ENCODE peak calls at places on chromosomes 6 and 20, in ten cellular contexts. One of them, this sample, is unnamed.

GRCh38 chr6:154733610-154734379 is 579 bp downstream of the SCAF8 start:
- DNase-seq in adrenal gland: peak
- DNase-seq in cardiac fibroblast: peak
- DNase-seq in psoas muscle: peak
- DNase-seq in breast epithelium: peak
- DNase-seq in Caco-2: peak
- DNase-seq in AG04449: peak
- DNase-seq in body of pancreas: peak
- DNase-seq in CD8-positive, alpha-beta memory T cell: peak
- DNase-seq in BJ: peak
- DNase-seq in this sample: peak

GRCh38 chr6:56938634-56939294 is 16.1 kb upstream of the BEND6 start:
- DNase-seq in BJ: peak
- DNase-seq in AG04449: peak
- DNase-seq in psoas muscle: no peak
- DNase-seq in Caco-2: no peak
- DNase-seq in adrenal gland: peak
- DNase-seq in breast epithelium: no peak
- DNase-seq in body of pancreas: no peak
- DNase-seq in cardiac fibroblast: peak
- DNase-seq in CD8-positive, alpha-beta memory T cell: no peak
- DNase-seq in this sample: no peak

GRCh38 chr6:37137201-37137880 is 32.6 kb upstream of the PIM1 start:
- DNase-seq in adrenal gland: no peak
- DNase-seq in cardiac fibroblast: peak
- DNase-seq in AG04449: peak
- DNase-seq in Caco-2: peak
- DNase-seq in BJ: peak
- DNase-seq in body of pancreas: no peak
- DNase-seq in psoas muscle: no peak
- DNase-seq in breast epithelium: no peak
- DNase-seq in CD8-positive, alpha-beta memory T cell: peak
- DNase-seq in this sample: no peak

GRCh38 chr6:82801083-82801482 is 264.6 kb downstream of the UBE3D start:
- DNase-seq in breast epithelium: no peak
- DNase-seq in body of pancreas: no peak
- DNase-seq in CD8-positive, alpha-beta memory T cell: no peak
- DNase-seq in psoas muscle: no peak
- DNase-seq in Caco-2: no peak
- DNase-seq in BJ: no peak
- DNase-seq in AG04449: no peak
- DNase-seq in cardiac fibroblast: no peak
- DNase-seq in adrenal gland: no peak
- DNase-seq in this sample: no peak

GRCh38 chr20:4120921-4121321 is 105.6 kb upstream of the RNF24 start:
- DNase-seq in Caco-2: no peak
- DNase-seq in body of pancreas: no peak
- DNase-seq in cardiac fibroblast: peak
- DNase-seq in breast epithelium: no peak
- DNase-seq in BJ: no peak
- DNase-seq in AG04449: no peak
- DNase-seq in CD8-positive, alpha-beta memory T cell: no peak
- DNase-seq in psoas muscle: no peak
- DNase-seq in adrenal gland: no peak
- DNase-seq in this sample: no peak

GRCh38 chr6:6524951-6525350 is 63.6 kb upstream of the LY86 start:
- DNase-seq in psoas muscle: no peak
- DNase-seq in body of pancreas: no peak
- DNase-seq in cardiac fibroblast: no peak
- DNase-seq in BJ: no peak
- DNase-seq in adrenal gland: no peak
- DNase-seq in AG04449: no peak
- DNase-seq in breast epithelium: no peak
- DNase-seq in CD8-positive, alpha-beta memory T cell: no peak
- DNase-seq in Caco-2: no peak
- DNase-seq in this sample: no peak

GRCh38 chr6:165674155-165675029 is 11.4 kb upstream of the PDE10A start:
- DNase-seq in cardiac fibroblast: no peak
- DNase-seq in CD8-positive, alpha-beta memory T cell: no peak
- DNase-seq in BJ: no peak
- DNase-seq in adrenal gland: no peak
- DNase-seq in psoas muscle: no peak
- DNase-seq in Caco-2: no peak
- DNase-seq in body of pancreas: no peak
- DNase-seq in breast epithelium: no peak
- DNase-seq in AG04449: no peak
- DNase-seq in this sample: no peak

GRCh38 chr6:39416728-39417127 is 94.2 kb upstream of the KCNK16 start:
- DNase-seq in breast epithelium: no peak
- DNase-seq in body of pancreas: no peak
- DNase-seq in Caco-2: peak
- DNase-seq in BJ: peak
- DNase-seq in psoas muscle: no peak
- DNase-seq in cardiac fibroblast: peak
- DNase-seq in AG04449: peak
- DNase-seq in adrenal gland: peak
- DNase-seq in CD8-positive, alpha-beta memory T cell: no peak
- DNase-seq in this sample: no peak

GRCh38 chr6:97885230-97885772 is 602.3 kb upstream of the MMS22L start:
- DNase-seq in BJ: no peak
- DNase-seq in psoas muscle: no peak
- DNase-seq in breast epithelium: no peak
- DNase-seq in adrenal gland: no peak
- DNase-seq in body of pancreas: no peak
- DNase-seq in AG04449: no peak
- DNase-seq in CD8-positive, alpha-beta memory T cell: no peak
- DNase-seq in Caco-2: no peak
- DNase-seq in cardiac fibroblast: no peak
- DNase-seq in this sample: no peak

GRCh38 chr20:62549499-62550086 is 73.8 kb upstream of the GATA5 start:
- DNase-seq in breast epithelium: no peak
- DNase-seq in CD8-positive, alpha-beta memory T cell: no peak
- DNase-seq in Caco-2: no peak
- DNase-seq in adrenal gland: no peak
- DNase-seq in body of pancreas: no peak
- DNase-seq in BJ: no peak
- DNase-seq in psoas muscle: peak
- DNase-seq in cardiac fibroblast: no peak
- DNase-seq in AG04449: no peak
- DNase-seq in this sample: no peak

GRCh38 chr20:38881806-38882440 is 44.3 kb upstream of the FAM83D start:
- DNase-seq in body of pancreas: no peak
- DNase-seq in Caco-2: no peak
- DNase-seq in adrenal gland: no peak
- DNase-seq in cardiac fibroblast: no peak
- DNase-seq in psoas muscle: no peak
- DNase-seq in BJ: no peak
- DNase-seq in CD8-positive, alpha-beta memory T cell: no peak
- DNase-seq in breast epithelium: no peak
- DNase-seq in AG04449: no peak
- DNase-seq in this sample: no peak

GRCh38 chr6:137870744-137871247 is 3.7 kb downstream of the TNFAIP3 start:
- DNase-seq in CD8-positive, alpha-beta memory T cell: peak
- DNase-seq in AG04449: no peak
- DNase-seq in breast epithelium: no peak
- DNase-seq in adrenal gland: no peak
- DNase-seq in BJ: no peak
- DNase-seq in cardiac fibroblast: no peak
- DNase-seq in Caco-2: no peak
- DNase-seq in body of pancreas: no peak
- DNase-seq in psoas muscle: no peak
- DNase-seq in this sample: peak

GRCh38 chr6:137869781-137870180 is 2.7 kb downstream of the TNFAIP3 start:
- DNase-seq in psoas muscle: no peak
- DNase-seq in AG04449: no peak
- DNase-seq in cardiac fibroblast: no peak
- DNase-seq in body of pancreas: no peak
- DNase-seq in BJ: no peak
- DNase-seq in CD8-positive, alpha-beta memory T cell: peak
- DNase-seq in adrenal gland: no peak
- DNase-seq in breast epithelium: no peak
- DNase-seq in Caco-2: no peak
- DNase-seq in this sample: no peak

GRCh38 chr6:137872071-137872470 is 5.0 kb downstream of the TNFAIP3 start:
- DNase-seq in AG04449: no peak
- DNase-seq in CD8-positive, alpha-beta memory T cell: no peak
- DNase-seq in Caco-2: no peak
- DNase-seq in BJ: no peak
- DNase-seq in cardiac fibroblast: no peak
- DNase-seq in breast epithelium: no peak
- DNase-seq in psoas muscle: no peak
- DNase-seq in adrenal gland: no peak
- DNase-seq in body of pancreas: no peak
- DNase-seq in this sample: no peak

GRCh38 chr6:137870286-137870685 is 3.2 kb downstream of the TNFAIP3 start:
- DNase-seq in cardiac fibroblast: no peak
- DNase-seq in psoas muscle: no peak
- DNase-seq in AG04449: no peak
- DNase-seq in Caco-2: no peak
- DNase-seq in breast epithelium: no peak
- DNase-seq in CD8-positive, alpha-beta memory T cell: no peak
- DNase-seq in BJ: no peak
- DNase-seq in body of pancreas: no peak
- DNase-seq in adrenal gland: no peak
- DNase-seq in this sample: no peak

DNA sequence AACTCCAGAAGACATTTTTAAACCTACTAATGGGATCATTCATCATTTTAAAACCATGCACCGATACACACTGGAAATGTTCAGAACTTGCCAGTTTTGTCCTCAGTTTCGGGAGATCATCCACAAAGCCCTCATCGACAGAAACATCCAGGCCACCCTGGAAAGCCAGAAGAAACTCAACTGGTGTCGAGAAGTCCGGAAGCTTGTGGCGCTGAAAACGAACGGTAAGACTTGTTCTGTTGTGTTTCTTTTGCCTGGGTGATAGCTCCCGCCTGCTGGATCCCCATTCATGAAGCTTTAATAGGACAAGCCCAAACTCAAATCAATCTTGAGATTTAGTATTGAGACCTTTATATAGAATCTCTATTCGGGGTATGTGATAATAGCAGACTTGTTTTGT is 4.2 kb downstream of the TNFAIP3 start:
- DNase-seq in psoas muscle: no peak
- DNase-seq in breast epithelium: no peak
- DNase-seq in Caco-2: no peak
- DNase-seq in cardiac fibroblast: no peak
- DNase-seq in AG04449: no peak
- DNase-seq in adrenal gland: no peak
- DNase-seq in CD8-positive, alpha-beta memory T cell: peak
- DNase-seq in BJ: no peak
- DNase-seq in body of pancreas: no peak
- DNase-seq in this sample: no peak
- H3K4me3 ChIP-seq in psoas muscle: peak
- H3K4me3 ChIP-seq in breast epithelium: peak
- H3K4me3 ChIP-seq in Caco-2: no peak
- H3K4me3 ChIP-seq in cardiac fibroblast: peak
- H3K4me3 ChIP-seq in AG04449: no peak
- H3K4me3 ChIP-seq in adrenal gland: peak
- H3K4me3 ChIP-seq in CD8-positive, alpha-beta memory T cell: peak
- H3K4me3 ChIP-seq in BJ: no peak
- H3K4me3 ChIP-seq in body of pancreas: no peak
- H3K4me3 ChIP-seq in this sample: peak

GRCh38 chr20:53623454-53624206 is 30.0 kb upstream of the ZNF217 start:
- DNase-seq in adrenal gland: peak
- DNase-seq in AG04449: no peak
- DNase-seq in body of pancreas: peak
- DNase-seq in Caco-2: peak
- DNase-seq in cardiac fibroblast: peak
- DNase-seq in psoas muscle: peak
- DNase-seq in breast epithelium: peak
- DNase-seq in BJ: no peak
- DNase-seq in CD8-positive, alpha-beta memory T cell: no peak
- DNase-seq in this sample: peak

GRCh38 chr20:53622247-53623114 is 28.8 kb upstream of the ZNF217 start:
- DNase-seq in Caco-2: no peak
- DNase-seq in adrenal gland: no peak
- DNase-seq in body of pancreas: no peak
- DNase-seq in cardiac fibroblast: no peak
- DNase-seq in CD8-positive, alpha-beta memory T cell: no peak
- DNase-seq in breast epithelium: no peak
- DNase-seq in AG04449: no peak
- DNase-seq in psoas muscle: no peak
- DNase-seq in BJ: no peak
- DNase-seq in this sample: peak

GRCh38 chr20:53623127-53623453 is 29.5 kb upstream of the ZNF217 start:
- DNase-seq in Caco-2: no peak
- DNase-seq in AG04449: no peak
- DNase-seq in body of pancreas: no peak
- DNase-seq in CD8-positive, alpha-beta memory T cell: no peak
- DNase-seq in BJ: no peak
- DNase-seq in breast epithelium: no peak
- DNase-seq in psoas muscle: no peak
- DNase-seq in cardiac fibroblast: no peak
- DNase-seq in adrenal gland: no peak
- DNase-seq in this sample: peak

GRCh38 chr20:53617791-53618489 is 24.3 kb upstream of the ZNF217 start:
- DNase-seq in BJ: no peak
- DNase-seq in Caco-2: peak
- DNase-seq in breast epithelium: no peak
- DNase-seq in body of pancreas: no peak
- DNase-seq in CD8-positive, alpha-beta memory T cell: no peak
- DNase-seq in cardiac fibroblast: no peak
- DNase-seq in adrenal gland: no peak
- DNase-seq in AG04449: no peak
- DNase-seq in psoas muscle: no peak
- DNase-seq in this sample: no peak

GRCh38 chr20:53621482-53622246 is 28.0 kb upstream of the ZNF217 start:
- DNase-seq in adrenal gland: peak
- DNase-seq in Caco-2: peak
- DNase-seq in BJ: peak
- DNase-seq in breast epithelium: no peak
- DNase-seq in AG04449: no peak
- DNase-seq in cardiac fibroblast: peak
- DNase-seq in CD8-positive, alpha-beta memory T cell: no peak
- DNase-seq in psoas muscle: peak
- DNase-seq in body of pancreas: peak
- DNase-seq in this sample: peak
- H3K4me3 ChIP-seq in adrenal gland: peak
- H3K4me3 ChIP-seq in Caco-2: no peak
- H3K4me3 ChIP-seq in BJ: no peak
- H3K4me3 ChIP-seq in breast epithelium: no peak
- H3K4me3 ChIP-seq in AG04449: no peak
- H3K4me3 ChIP-seq in cardiac fibroblast: no peak
- H3K4me3 ChIP-seq in CD8-positive, alpha-beta memory T cell: no peak
- H3K4me3 ChIP-seq in psoas muscle: no peak
- H3K4me3 ChIP-seq in body of pancreas: no peak
- H3K4me3 ChIP-seq in this sample: no peak

GRCh38 chr6:163197839-163198238 is 216.7 kb upstream of the QKI start:
- DNase-seq in body of pancreas: no peak
- DNase-seq in Caco-2: no peak
- DNase-seq in psoas muscle: no peak
- DNase-seq in breast epithelium: no peak
- DNase-seq in CD8-positive, alpha-beta memory T cell: no peak
- DNase-seq in cardiac fibroblast: no peak
- DNase-seq in BJ: no peak
- DNase-seq in adrenal gland: no peak
- DNase-seq in AG04449: no peak
- DNase-seq in this sample: no peak
- H3K4me3 ChIP-seq in body of pancreas: no peak
- H3K4me3 ChIP-seq in Caco-2: no peak
- H3K4me3 ChIP-seq in psoas muscle: no peak
- H3K4me3 ChIP-seq in breast epithelium: no peak
- H3K4me3 ChIP-seq in CD8-positive, alpha-beta memory T cell: no peak
- H3K4me3 ChIP-seq in cardiac fibroblast: no peak
- H3K4me3 ChIP-seq in BJ: no peak
- H3K4me3 ChIP-seq in adrenal gland: no peak
- H3K4me3 ChIP-seq in AG04449: no peak
- H3K4me3 ChIP-seq in this sample: no peak

GRCh38 chr6:28355743-28356665 is 6.3 kb downstream of the ZKSCAN3 start:
- DNase-seq in psoas muscle: peak
- DNase-seq in CD8-positive, alpha-beta memory T cell: peak
- DNase-seq in Caco-2: peak
- DNase-seq in adrenal gland: peak
- DNase-seq in AG04449: peak
- DNase-seq in breast epithelium: peak
- DNase-seq in cardiac fibroblast: peak
- DNase-seq in BJ: peak
- DNase-seq in body of pancreas: peak
- DNase-seq in this sample: peak
- H3K4me3 ChIP-seq in psoas muscle: peak
- H3K4me3 ChIP-seq in CD8-positive, alpha-beta memory T cell: peak
- H3K4me3 ChIP-seq in Caco-2: peak
- H3K4me3 ChIP-seq in adrenal gland: peak
- H3K4me3 ChIP-seq in AG04449: peak
- H3K4me3 ChIP-seq in breast epithelium: peak
- H3K4me3 ChIP-seq in cardiac fibroblast: peak
- H3K4me3 ChIP-seq in BJ: peak
- H3K4me3 ChIP-seq in body of pancreas: no peak
- H3K4me3 ChIP-seq in this sample: peak

This sample was measured in MM.1S.